ENCODE peak calls at places on chromosomes 5 and 9, in five cellular contexts. H, G, J, K and Y are unnamed samples.

GRCh38 chr9:21830589-21830988 is 28.2 kb downstream of the MTAP start:
- DNase-seq in H (no peak), G (peak), J (no peak), K (peak), Y (no peak)

GRCh38 chr9:110969971-110970381 is 68.3 kb downstream of the LPAR1 start:
- DNase-seq in H (no peak), G (peak), J (no peak), K (peak), Y (no peak)

GRCh38 chr5:154756871-154757646 is 1.9 kb downstream of the LARP1 start:
- DNase-seq in H (peak), G (no peak), J (peak), K (peak), Y (no peak)

GRCh38 chr9:108444400-108445358 is 411.1 kb downstream of the ACTL7B start:
- DNase-seq in H (no peak), G (peak), J (no peak), K (peak), Y (peak)

GRCh38 chr9:70587143-70587710 is 172.8 kb upstream of the KLF9 start:
- DNase-seq in H (no peak), G (peak), J (no peak), K (peak), Y (no peak)

GRCh38 chr5:142016576-142016975 is 3.7 kb upstream of the GNPDA1 start:
- DNase-seq in H (no peak), G (no peak), J (no peak), K (no peak), Y (no peak)

GRCh38 chr5:157442989-157443619 is 16.9 kb upstream of the NIPAL4 start:
- DNase-seq in H (no peak), G (peak), J (no peak), K (no peak), Y (no peak)

GRCh38 chr5:43078956-43079355 is 38.8 kb upstream of the ANXA2R start:
- DNase-seq in H (no peak), G (peak), J (no peak), K (peak), Y (no peak)

GRCh38 chr5:74279244-74279643 is 361.3 kb downstream of the ENC1 start:
- DNase-seq in H (no peak), G (no peak), J (no peak), K (no peak), Y (no peak)

GRCh38 chr5:96986450-96986849 is 50.6 kb downstream of the LNPEP start:
- DNase-seq in H (no peak), G (no peak), J (no peak), K (no peak), Y (no peak)

GRCh38 chr5:174172104-174172965 is 126.8 kb downstream of the NSG2 start:
- DNase-seq in H (no peak), G (no peak), J (no peak), K (no peak), Y (no peak)

GRCh38 chr5:81513982-81514381 is 120.0 kb upstream of the ACOT12 start:
- DNase-seq in H (no peak), G (peak), J (no peak), K (peak), Y (no peak)
- TF ChIP-seq CTCF in H (no peak), G (peak), J (peak), K (peak), Y (no peak)

DNA sequence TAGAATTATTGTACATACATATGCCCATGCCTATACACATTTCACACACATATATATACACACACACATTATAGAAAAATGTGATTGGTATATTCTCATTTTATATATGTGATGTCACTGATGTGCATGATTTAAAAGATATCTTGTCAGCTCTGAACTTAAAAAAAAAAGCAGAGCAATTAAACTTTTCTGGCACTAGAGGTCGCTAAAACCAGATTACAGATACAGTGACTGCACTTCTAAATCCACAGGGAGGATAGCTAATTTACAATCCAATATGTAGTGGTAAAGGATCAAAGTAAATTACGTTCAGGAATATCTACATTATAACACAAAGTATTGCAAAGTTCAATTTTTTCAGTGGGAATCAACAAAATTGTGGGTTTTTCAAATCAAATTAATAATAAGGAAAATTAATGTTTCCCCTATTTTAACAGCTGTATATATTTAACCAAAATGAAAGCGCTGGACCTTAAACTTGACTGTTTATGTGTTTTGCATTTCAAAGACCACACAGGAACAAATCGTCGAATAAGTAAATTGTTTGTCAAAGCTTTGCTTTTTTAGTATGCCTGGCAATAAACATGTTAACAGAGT is 1201.2 kb upstream of the C9orf72 start:
- DNase-seq in H (no peak), G (peak), J (no peak), K (peak), Y (no peak)
- TF ChIP-seq CTCF in H (no peak), G (peak), J (no peak), K (peak), Y (no peak)

DNA sequence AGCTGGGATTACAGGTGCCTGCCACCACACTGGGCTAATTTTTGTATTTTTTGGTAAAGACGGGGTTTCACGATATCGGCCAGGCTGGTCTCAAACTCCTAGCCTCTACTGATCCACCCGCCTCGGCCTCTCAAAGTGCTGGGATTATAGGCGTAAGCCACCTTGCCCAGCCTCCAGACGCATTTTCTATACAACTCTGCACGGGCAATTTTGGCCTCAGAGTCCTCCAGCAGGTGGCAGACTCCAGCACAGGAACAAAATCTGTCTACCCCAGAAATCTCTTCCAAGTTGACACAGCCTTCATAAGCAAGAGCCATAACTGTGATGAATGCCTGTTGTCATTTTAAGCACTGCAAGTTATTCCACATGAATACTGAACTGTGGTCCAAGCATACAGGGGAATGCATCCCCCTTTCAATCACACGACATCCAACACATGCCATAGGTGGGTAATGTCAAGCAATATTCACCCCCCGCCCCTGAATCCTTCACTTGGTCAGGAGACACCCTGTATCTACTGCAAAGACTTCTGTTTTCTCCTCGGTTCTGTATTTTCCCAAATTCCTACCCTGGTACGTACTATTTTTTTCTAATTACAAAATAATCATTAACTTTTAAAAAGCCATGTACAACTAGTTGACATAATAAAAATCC is 50.8 kb downstream of the ALDH7A1 start:
- DNase-seq in H (peak), G (peak), J (no peak), K (peak), Y (no peak)
- TF ChIP-seq CTCF in H (no peak), G (peak), J (peak), K (peak), Y (no peak)

DNA sequence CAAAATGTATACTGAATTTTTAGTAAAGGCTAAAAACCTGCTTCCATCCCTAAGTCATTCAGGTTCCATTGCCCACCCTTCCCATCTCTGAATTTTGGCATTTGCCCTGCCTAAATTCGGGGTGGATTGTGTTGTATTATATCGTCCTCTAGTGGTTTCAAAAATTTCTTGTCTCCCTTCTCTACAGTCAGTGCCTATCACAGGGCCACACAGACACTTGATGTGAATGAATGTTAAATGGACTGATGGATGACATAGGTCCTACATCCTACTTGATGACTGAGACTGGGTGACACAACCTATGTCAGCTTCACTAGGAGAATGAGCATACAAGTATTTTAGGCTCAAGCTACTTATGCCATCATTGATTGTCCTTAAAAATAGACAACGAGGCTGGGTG is 45.6 kb upstream of the SLC30A5 start:
- DNase-seq in H (no peak), G (peak), J (no peak), K (no peak), Y (no peak)
- TF ChIP-seq CTCF in H (no peak), G (peak), J (no peak), K (peak), Y (no peak)

GRCh38 chr9:124855566-124855943 is 2.3 kb downstream of the WDR38 start:
- DNase-seq in H (no peak), G (no peak), J (no peak), K (no peak), Y (no peak)

GRCh38 chr9:124854822-124855221 is 1.6 kb downstream of the WDR38 start:
- DNase-seq in H (no peak), G (no peak), J (no peak), K (no peak), Y (no peak)

GRCh38 chr9:124857533-124858162 is 4.1 kb downstream of the RPL35 start:
- DNase-seq in H (no peak), G (no peak), J (no peak), K (no peak), Y (no peak)

GRCh38 chr9:124854161-124854560 is 901 bp downstream of the WDR38 start:
- DNase-seq in H (no peak), G (no peak), J (no peak), K (no peak), Y (no peak)

GRCh38 chr9:124855944-124856773 is 2.9 kb downstream of the WDR38 start:
- DNase-seq in H (no peak), G (peak), J (no peak), K (no peak), Y (no peak)
- TF ChIP-seq CTCF in H (no peak), G (peak), J (no peak), K (peak), Y (no peak)

DNA sequence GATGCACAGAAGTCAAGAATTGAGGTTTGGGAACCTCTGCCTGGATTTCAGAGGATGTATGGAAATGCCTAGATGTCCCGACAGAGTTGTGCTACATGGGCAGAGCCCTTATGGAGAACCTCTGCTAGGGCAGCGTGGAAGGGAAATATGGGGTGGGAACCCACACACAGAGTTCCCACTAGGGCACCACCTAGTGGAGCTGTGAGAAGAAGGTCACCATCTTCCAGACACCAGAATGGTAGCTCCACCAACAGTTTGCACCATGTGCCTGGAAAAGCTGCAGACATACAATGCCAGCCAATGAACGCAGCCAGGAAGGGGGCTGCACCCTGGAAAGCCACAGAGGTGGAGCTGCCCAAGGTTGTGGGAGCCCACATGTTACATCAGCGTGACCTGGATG is 104.5 kb downstream of the STK32A start:
- DNase-seq in H (no peak), G (no peak), J (no peak), K (no peak), Y (no peak)
- TF ChIP-seq CTCF in H (no peak), G (no peak), J (no peak), K (no peak), Y (no peak)

GRCh38 chr9:27536168-27536567 is 6.6 kb upstream of the MOB3B start:
- DNase-seq in H (no peak), G (no peak), J (no peak), K (no peak), Y (no peak)

GRCh38 chr9:27539479-27540441 is 10.1 kb upstream of the MOB3B start:
- DNase-seq in H (no peak), G (peak), J (no peak), K (peak), Y (peak)

GRCh38 chr9:27540537-27540936 is 10.9 kb upstream of the MOB3B start:
- DNase-seq in H (no peak), G (peak), J (no peak), K (peak), Y (no peak)

GRCh38 chr9:27537027-27537435 is 7.4 kb upstream of the MOB3B start:
- DNase-seq in H (no peak), G (no peak), J (no peak), K (no peak), Y (no peak)

GRCh38 chr9:27538668-27539067 is 9.1 kb upstream of the MOB3B start:
- DNase-seq in H (no peak), G (no peak), J (no peak), K (no peak), Y (no peak)
- TF ChIP-seq CTCF in H (no peak), G (no peak), J (no peak), K (no peak), Y (no peak)

GRCh38 chr9:121286973-121287721 is 19.2 kb downstream of the GSN start:
- DNase-seq in H (peak), G (peak), J (no peak), K (peak), Y (peak)
- TF ChIP-seq CTCF in H (no peak), G (peak), J (no peak), K (peak), Y (peak)

DNA sequence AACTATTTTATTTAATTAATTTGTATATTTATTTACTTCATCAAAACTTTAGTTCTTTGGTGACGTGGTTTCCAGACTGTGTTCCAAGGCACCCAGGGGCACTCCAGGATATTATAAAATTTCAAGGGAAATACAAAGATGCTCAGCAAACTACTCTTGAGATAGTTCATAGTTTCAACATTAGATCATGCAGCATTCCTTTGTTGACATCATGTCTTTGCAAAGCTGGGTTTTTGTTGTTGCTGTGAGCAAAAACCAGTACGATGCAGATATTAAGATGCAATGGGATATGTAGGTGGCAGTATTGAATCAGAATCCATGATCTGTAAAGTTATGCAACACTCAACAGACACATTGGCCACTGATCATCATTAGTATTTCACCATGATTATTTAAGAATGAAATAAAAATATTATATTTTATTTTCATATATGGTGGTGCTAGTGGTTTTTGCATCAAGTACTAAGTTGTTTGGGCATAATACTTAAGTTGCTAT is 219.7 kb downstream of the ADCY2 start:
- DNase-seq in H (no peak), G (no peak), J (no peak), K (no peak), Y (no peak)
- TF ChIP-seq CTCF in H (no peak), G (no peak), J (no peak), K (no peak), Y (no peak)

GRCh38 chr9:104494808-104495207 is 9.3 kb upstream of the OR13F1 start:
- DNase-seq in H (no peak), G (peak), J (no peak), K (no peak), Y (no peak)
- TF ChIP-seq CTCF in H (no peak), G (peak), J (no peak), K (no peak), Y (no peak)